ENCODE peak calls at places on chromosomes 3 and 15, in six cellular contexts. One of them, this sample, is unnamed.

GRCh38 chr3:188697127-188697526 is 474.6 kb upstream of the TPRG1 start:
- DNase-seq in naive thymus-derived CD4-positive, alpha-beta T cell: no peak
- DNase-seq in K562: no peak
- DNase-seq in H1: no peak
- DNase-seq in A673: no peak
- DNase-seq in cardiac muscle cell: no peak
- DNase-seq in this sample: no peak

GRCh38 chr15:64596701-64597468 is 136.5 kb downstream of the ZNF609 start:
- DNase-seq in naive thymus-derived CD4-positive, alpha-beta T cell: peak; percentile 51
- DNase-seq in K562: peak; percentile 47
- DNase-seq in H1: no peak
- DNase-seq in A673: peak; percentile 70
- DNase-seq in cardiac muscle cell: peak; percentile 71
- DNase-seq in this sample: peak; percentile 48

GRCh38 chr15:25242166-25242879 is 196.5 kb downstream of the UBE3A start:
- DNase-seq in naive thymus-derived CD4-positive, alpha-beta T cell: no peak
- DNase-seq in K562: no peak
- DNase-seq in H1: no peak
- DNase-seq in A673: no peak
- DNase-seq in cardiac muscle cell: no peak
- DNase-seq in this sample: no peak

GRCh38 chr15:40789119-40789518 is 17.8 kb upstream of the ZFYVE19 start:
- DNase-seq in naive thymus-derived CD4-positive, alpha-beta T cell: no peak
- DNase-seq in K562: peak; percentile 30
- DNase-seq in H1: no peak
- DNase-seq in A673: no peak
- DNase-seq in cardiac muscle cell: no peak
- DNase-seq in this sample: peak; percentile 93

GRCh38 chr15:79050977-79051376 is 39.6 kb downstream of the RASGRF1 start:
- DNase-seq in naive thymus-derived CD4-positive, alpha-beta T cell: no peak
- DNase-seq in K562: no peak
- DNase-seq in H1: no peak
- DNase-seq in A673: no peak
- DNase-seq in cardiac muscle cell: no peak
- DNase-seq in this sample: no peak

GRCh38 chr3:38579146-38579545 is 70.3 kb downstream of the SCN5A start:
- DNase-seq in naive thymus-derived CD4-positive, alpha-beta T cell: no peak
- DNase-seq in K562: no peak
- DNase-seq in H1: no peak
- DNase-seq in A673: no peak
- DNase-seq in cardiac muscle cell: peak; percentile 17
- DNase-seq in this sample: peak; percentile 87

GRCh38 chr3:71441925-71442620 is 141.5 kb downstream of the FOXP1 start:
- DNase-seq in naive thymus-derived CD4-positive, alpha-beta T cell: no peak
- DNase-seq in K562: no peak
- DNase-seq in H1: no peak
- DNase-seq in A673: no peak
- DNase-seq in cardiac muscle cell: no peak
- DNase-seq in this sample: no peak

GRCh38 chr15:73746288-73746687 is 6.9 kb downstream of the INSYN1 start:
- DNase-seq in naive thymus-derived CD4-positive, alpha-beta T cell: no peak
- DNase-seq in K562: no peak
- DNase-seq in H1: no peak
- DNase-seq in A673: no peak
- DNase-seq in cardiac muscle cell: no peak
- DNase-seq in this sample: no peak

GRCh38 chr15:98647026-98647773 is 1.1 kb upstream of the IGF1R start:
- DNase-seq in naive thymus-derived CD4-positive, alpha-beta T cell: peak; percentile 83
- DNase-seq in K562: peak; percentile 67
- DNase-seq in H1: peak; percentile 36
- DNase-seq in A673: peak; percentile 86
- DNase-seq in cardiac muscle cell: peak; percentile 55
- DNase-seq in this sample: peak; percentile 88

GRCh38 chr3:159928692-159929091 is 59.9 kb upstream of the IL12A start:
- DNase-seq in naive thymus-derived CD4-positive, alpha-beta T cell: no peak
- DNase-seq in K562: no peak
- DNase-seq in H1: no peak
- DNase-seq in A673: no peak
- DNase-seq in cardiac muscle cell: peak; percentile 86
- DNase-seq in this sample: peak; percentile 8

GRCh38 chr3:112628038-112628437 is 12.9 kb downstream of the CCDC80 start:
- DNase-seq in naive thymus-derived CD4-positive, alpha-beta T cell: no peak
- DNase-seq in K562: no peak
- DNase-seq in H1: no peak
- DNase-seq in A673: no peak
- DNase-seq in cardiac muscle cell: peak; percentile 1
- DNase-seq in this sample: no peak

GRCh38 chr15:83694538-83694937 is 40.6 kb downstream of the ADAMTSL3 start:
- DNase-seq in naive thymus-derived CD4-positive, alpha-beta T cell: no peak
- DNase-seq in K562: no peak
- DNase-seq in H1: no peak
- DNase-seq in A673: no peak
- DNase-seq in cardiac muscle cell: peak; percentile 19
- DNase-seq in this sample: no peak

GRCh38 chr3:139260793-139261736 is 82.8 kb upstream of the MRPS22 start:
- DNase-seq in naive thymus-derived CD4-positive, alpha-beta T cell: no peak
- DNase-seq in K562: no peak
- DNase-seq in H1: no peak
- DNase-seq in A673: no peak
- DNase-seq in cardiac muscle cell: no peak
- DNase-seq in this sample: no peak

GRCh38 chr15:95600367-95600766 is 730.1 kb upstream of the NR2F2 start:
- DNase-seq in naive thymus-derived CD4-positive, alpha-beta T cell: no peak
- DNase-seq in K562: no peak
- DNase-seq in H1: no peak
- DNase-seq in A673: no peak
- DNase-seq in cardiac muscle cell: no peak
- DNase-seq in this sample: no peak
- H3K9me3 ChIP-seq in naive thymus-derived CD4-positive, alpha-beta T cell: no peaks in the 10 kb centered on the region
- H3K9me3 ChIP-seq in K562: peaks cover 5% of the 10 kb centered on the region
- H3K9me3 ChIP-seq in H1: no peaks in the 10 kb centered on the region
- H3K9me3 ChIP-seq in A673: peaks cover 15% of the 10 kb centered on the region
- H3K9me3 ChIP-seq in cardiac muscle cell: no peaks in the 10 kb centered on the region
- H3K9me3 ChIP-seq in this sample: no peaks in the 10 kb centered on the region

GRCh38 chr3:169241575-169241927 is 422.0 kb downstream of the MECOM start:
- DNase-seq in naive thymus-derived CD4-positive, alpha-beta T cell: no peak
- DNase-seq in K562: no peak
- DNase-seq in H1: no peak
- DNase-seq in A673: peak; percentile 74
- DNase-seq in cardiac muscle cell: peak; percentile 89
- DNase-seq in this sample: no peak
- H3K27ac ChIP-seq in naive thymus-derived CD4-positive, alpha-beta T cell: no peak overlapping the region
- H3K27ac ChIP-seq in K562: no peak overlapping the region
- H3K27ac ChIP-seq in H1: no peak overlapping the region
- H3K27ac ChIP-seq in A673: peak overlapping the region; percentile 88
- H3K27ac ChIP-seq in cardiac muscle cell: peak overlapping the region; percentile 95
- H3K27ac ChIP-seq in this sample: peak overlapping the region; percentile 56

GRCh38 chr3:13158441-13158840 is 85.2 kb upstream of the IQSEC1 start:
- DNase-seq in naive thymus-derived CD4-positive, alpha-beta T cell: no peak
- DNase-seq in K562: no peak
- DNase-seq in H1: no peak
- DNase-seq in A673: no peak
- DNase-seq in cardiac muscle cell: no peak
- DNase-seq in this sample: no peak
- H3K9me3 ChIP-seq in naive thymus-derived CD4-positive, alpha-beta T cell: peaks cover 5% of the 10 kb centered on the region
- H3K9me3 ChIP-seq in K562: no peaks in the 10 kb centered on the region
- H3K9me3 ChIP-seq in H1: no peaks in the 10 kb centered on the region
- H3K9me3 ChIP-seq in A673: peaks cover 3% of the 10 kb centered on the region
- H3K9me3 ChIP-seq in cardiac muscle cell: no peaks in the 10 kb centered on the region
- H3K9me3 ChIP-seq in this sample: peaks cover 5% of the 10 kb centered on the region

DNA sequence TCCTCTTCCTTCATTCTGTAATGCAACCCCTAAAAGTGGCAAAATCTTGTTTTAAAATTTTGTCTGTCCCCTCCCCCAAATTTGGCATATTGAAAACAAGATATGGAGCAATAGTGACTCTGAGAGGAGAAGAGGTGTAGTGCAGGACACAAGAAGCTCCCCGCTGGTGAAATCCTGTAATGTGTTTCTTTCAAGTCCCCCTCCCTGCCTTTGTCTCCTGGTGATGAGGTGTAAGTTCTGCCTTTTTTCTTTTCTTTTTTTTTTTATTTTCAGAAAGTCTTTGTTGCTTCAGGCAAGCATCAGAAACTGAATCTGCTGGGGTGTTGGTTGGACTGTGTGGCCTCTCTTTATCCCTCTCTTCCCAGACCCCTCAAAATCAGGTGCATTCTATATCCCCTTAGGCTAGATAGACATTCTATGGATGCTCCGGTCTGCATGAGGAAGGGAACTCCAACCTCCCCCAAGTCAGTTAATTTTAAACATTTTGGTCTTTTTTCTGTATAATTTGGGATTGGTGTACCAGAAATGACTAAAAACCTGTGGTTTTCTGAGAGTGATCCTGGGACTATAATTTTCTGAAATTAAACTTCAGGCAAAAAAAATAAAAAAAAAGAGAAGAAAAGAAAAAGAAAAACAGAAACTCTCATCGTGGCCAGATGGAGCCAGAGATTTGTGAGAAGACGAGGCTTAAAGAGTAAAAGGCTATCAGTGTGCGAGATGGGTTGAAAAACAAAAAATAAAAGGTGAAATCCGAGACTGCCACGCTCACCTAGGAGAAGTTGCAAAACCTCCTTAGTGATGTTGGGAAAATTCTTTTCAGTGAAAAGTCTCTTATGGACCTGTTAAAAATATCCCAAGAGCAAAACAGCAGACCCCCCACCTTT is 21.4 kb downstream of the ACKR2 start:
- DNase-seq in naive thymus-derived CD4-positive, alpha-beta T cell: peak; percentile 7
- DNase-seq in K562: peak; percentile 73
- DNase-seq in H1: no peak
- DNase-seq in A673: peak; percentile 33
- DNase-seq in cardiac muscle cell: peak; percentile 50
- DNase-seq in this sample: peak; percentile 10
- H3K27ac ChIP-seq in naive thymus-derived CD4-positive, alpha-beta T cell: no peak overlapping the region
- H3K27ac ChIP-seq in K562: no peak overlapping the region
- H3K27ac ChIP-seq in H1: no peak overlapping the region
- H3K27ac ChIP-seq in A673: no peak overlapping the region
- H3K27ac ChIP-seq in cardiac muscle cell: no peak overlapping the region
- H3K27ac ChIP-seq in this sample: no peak overlapping the region

DNA sequence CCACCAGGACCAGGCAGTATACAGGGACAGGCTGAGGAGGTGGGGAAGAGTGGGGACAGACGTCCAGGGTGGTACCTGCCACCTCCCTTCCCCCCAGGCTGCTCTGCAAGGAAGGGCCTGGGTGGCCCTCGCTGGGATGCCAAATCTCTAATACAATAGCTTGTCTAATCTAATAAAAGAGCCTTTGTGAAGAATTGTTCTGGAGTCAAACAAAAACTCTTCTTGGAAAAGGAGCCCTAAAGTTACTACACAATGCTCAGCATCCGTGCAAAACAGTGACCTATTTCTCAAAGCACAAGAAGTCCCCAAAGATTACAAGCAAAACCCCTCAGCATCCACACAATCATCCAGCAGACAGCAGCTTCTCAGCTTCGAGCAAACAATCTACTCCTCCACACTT is 177.4 kb upstream of the CHRNA7 start:
- DNase-seq in naive thymus-derived CD4-positive, alpha-beta T cell: no peak
- DNase-seq in K562: no peak
- DNase-seq in H1: no peak
- DNase-seq in A673: no peak
- DNase-seq in cardiac muscle cell: no peak
- DNase-seq in this sample: no peak
- H3K9me3 ChIP-seq in naive thymus-derived CD4-positive, alpha-beta T cell: no peaks in the 10 kb centered on the region
- H3K9me3 ChIP-seq in K562: no peaks in the 10 kb centered on the region
- H3K9me3 ChIP-seq in H1: peaks cover 2% of the 10 kb centered on the region
- H3K9me3 ChIP-seq in A673: no peaks in the 10 kb centered on the region
- H3K9me3 ChIP-seq in cardiac muscle cell: no peaks in the 10 kb centered on the region
- H3K9me3 ChIP-seq in this sample: no peaks in the 10 kb centered on the region

GRCh38 chr3:9978664-9979349 is 7.8 kb downstream of the EMC3 start:
- DNase-seq in naive thymus-derived CD4-positive, alpha-beta T cell: no peak
- DNase-seq in K562: peak; percentile 85
- DNase-seq in H1: no peak
- DNase-seq in A673: no peak
- DNase-seq in cardiac muscle cell: no peak
- DNase-seq in this sample: no peak
- H3K27ac ChIP-seq in naive thymus-derived CD4-positive, alpha-beta T cell: no peak overlapping the region
- H3K27ac ChIP-seq in K562: peak overlapping the region; percentile 99
- H3K27ac ChIP-seq in H1: no peak overlapping the region
- H3K27ac ChIP-seq in A673: no peak overlapping the region
- H3K27ac ChIP-seq in cardiac muscle cell: no peak overlapping the region
- H3K27ac ChIP-seq in this sample: no peak overlapping the region

DNA sequence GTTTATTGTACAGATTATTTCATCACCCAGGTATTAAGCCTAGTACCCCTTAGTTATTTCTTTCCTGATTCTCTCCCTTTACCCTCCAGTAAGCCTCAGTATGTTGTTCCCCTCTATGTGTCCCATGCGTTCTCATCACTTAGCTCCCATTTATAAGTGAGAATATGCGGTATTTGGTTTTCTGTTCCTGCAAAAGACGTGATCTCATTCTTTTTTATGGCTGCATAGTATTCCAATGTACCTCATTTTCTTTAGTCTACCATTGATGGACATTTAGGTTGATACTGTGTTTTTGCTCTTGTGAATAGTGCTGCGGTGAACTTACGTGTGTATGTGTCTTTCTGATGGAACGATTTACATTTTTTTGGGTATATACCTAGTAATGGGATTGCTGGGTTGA is 36.7 kb downstream of the CEP63 start:
- DNase-seq in naive thymus-derived CD4-positive, alpha-beta T cell: no peak
- DNase-seq in K562: no peak
- DNase-seq in H1: no peak
- DNase-seq in A673: no peak
- DNase-seq in cardiac muscle cell: no peak
- DNase-seq in this sample: no peak
- H3K9me3 ChIP-seq in naive thymus-derived CD4-positive, alpha-beta T cell: no peaks in the 10 kb centered on the region
- H3K9me3 ChIP-seq in K562: no peaks in the 10 kb centered on the region
- H3K9me3 ChIP-seq in H1: peaks cover 2% of the 10 kb centered on the region
- H3K9me3 ChIP-seq in A673: peaks cover 25% of the 10 kb centered on the region
- H3K9me3 ChIP-seq in cardiac muscle cell: no peaks in the 10 kb centered on the region
- H3K9me3 ChIP-seq in this sample: peaks cover 29% of the 10 kb centered on the region

DNA sequence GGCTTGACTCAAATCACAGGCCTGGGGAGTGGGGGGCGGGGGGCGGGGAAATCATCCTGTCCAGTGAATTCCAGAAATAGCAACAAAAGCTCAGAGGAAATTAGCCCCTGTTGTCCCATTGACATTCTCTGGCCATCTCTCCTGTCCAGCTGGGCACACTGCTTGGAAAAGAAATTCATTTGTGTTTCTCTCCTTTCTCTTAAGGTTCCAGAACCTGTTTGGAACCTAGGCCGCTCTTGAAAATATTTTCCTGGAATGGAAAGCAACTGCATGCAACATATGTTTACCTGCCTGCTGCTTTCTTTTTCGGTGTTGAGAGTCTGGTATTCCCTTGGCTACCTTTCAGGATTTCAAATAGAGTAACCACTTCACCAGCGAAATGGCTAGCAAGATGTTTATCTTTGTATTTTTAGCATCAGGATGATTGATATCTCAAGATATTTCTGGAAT is 169.0 kb downstream of the GHSR start:
- DNase-seq in naive thymus-derived CD4-positive, alpha-beta T cell: no peak
- DNase-seq in K562: no peak
- DNase-seq in H1: no peak
- DNase-seq in A673: no peak
- DNase-seq in cardiac muscle cell: no peak
- DNase-seq in this sample: no peak
- H3K27ac ChIP-seq in naive thymus-derived CD4-positive, alpha-beta T cell: no peak overlapping the region
- H3K27ac ChIP-seq in K562: no peak overlapping the region
- H3K27ac ChIP-seq in H1: no peak overlapping the region
- H3K27ac ChIP-seq in A673: no peak overlapping the region
- H3K27ac ChIP-seq in cardiac muscle cell: peak overlapping the region; percentile 73
- H3K27ac ChIP-seq in this sample: no peak overlapping the region

GRCh38 chr3:210649-211048 is 14.1 kb downstream of the CHL1 start:
- DNase-seq in naive thymus-derived CD4-positive, alpha-beta T cell: no peak
- DNase-seq in K562: no peak
- DNase-seq in H1: no peak
- DNase-seq in A673: no peak
- DNase-seq in cardiac muscle cell: no peak
- DNase-seq in this sample: no peak
- H3K9me3 ChIP-seq in naive thymus-derived CD4-positive, alpha-beta T cell: no peaks in the 10 kb centered on the region
- H3K9me3 ChIP-seq in K562: no peaks in the 10 kb centered on the region
- H3K9me3 ChIP-seq in H1: no peaks in the 10 kb centered on the region
- H3K9me3 ChIP-seq in A673: no peaks in the 10 kb centered on the region
- H3K9me3 ChIP-seq in cardiac muscle cell: no peaks in the 10 kb centered on the region
- H3K9me3 ChIP-seq in this sample: no peaks in the 10 kb centered on the region